ENCODE peak calls at places on chromosomes 11 and 22, in ten cellular contexts. K is LoVo, H is amygdala, V is foreskin fibroblast, B is right lobe of liver, A is upper lobe of right lung, Y is T-helper 2 cell, I is mucosa of gallbladder, O is astrocyte of the spinal cord, L is germinal center. U is an unnamed sample.
A peak's percentile ranks its signal among the peaks of the same experiment; 100 is the strongest.

GRCh38 chr22:18060646-18061620 is 16.9 kb upstream of the PEX26 start:
- DNase-seq in K (peak; percentile 87), H (no peak), V (peak; percentile 69), B (peak; percentile 60), A (peak; percentile 45), Y (no peak), I (peak; percentile 51), O (peak; percentile 19), L (no peak), U (no peak)

GRCh38 chr11:69156673-69157155 is 979 bp downstream of the SMIM38 start:
- DNase-seq in K (no peak), H (no peak), V (peak; percentile 52), B (no peak), A (peak; percentile 82), Y (no peak), I (no peak), O (no peak), L (no peak), U (peak; percentile 50)

GRCh38 chr22:30947821-30948454 is 20.6 kb downstream of the MORC2 start:
- DNase-seq in K (peak; percentile 8), H (no peak), V (peak; percentile 73), B (no peak), A (no peak), Y (no peak), I (no peak), O (peak; percentile 64), L (no peak), U (peak; percentile 37)

GRCh38 chr22:19767427-19768380 is 7.1 kb downstream of the TBX1 start:
- DNase-seq in K (no peak), H (no peak), V (no peak), B (peak; percentile 72), A (no peak), Y (no peak), I (peak; percentile 21), O (no peak), L (no peak), U (no peak)

GRCh38 chr11:131978351-131978750 is 607.9 kb downstream of the NTM start:
- DNase-seq in K (no peak), H (no peak), V (no peak), B (no peak), A (no peak), Y (no peak), I (no peak), O (peak; percentile 15), L (no peak), U (no peak)

GRCh38 chr22:37827056-37827455 is 3.9 kb downstream of the GALR3 start:
- DNase-seq in K (no peak), H (peak; percentile 57), V (peak; percentile 34), B (no peak), A (no peak), Y (no peak), I (no peak), O (no peak), L (no peak), U (no peak)

GRCh38 chr11:57496109-57496820 is 19.2 kb downstream of the SLC43A1 start:
- DNase-seq in K (no peak), H (no peak), V (no peak), B (peak; percentile 84), A (no peak), Y (no peak), I (no peak), O (no peak), L (no peak), U (no peak)

GRCh38 chr22:33038131-33038772 is 19.9 kb downstream of the SYN3 start:
- DNase-seq in K (no peak), H (peak; percentile 27), V (peak; percentile 2), B (no peak), A (no peak), Y (no peak), I (no peak), O (no peak), L (no peak), U (no peak)

GRCh38 chr22:25111579-25112517 is 87.8 kb upstream of the CRYBB3 start:
- DNase-seq in K (no peak), H (no peak), V (peak; percentile 11), B (peak; percentile 83), A (peak; percentile 87), Y (no peak), I (peak; percentile 48), O (no peak), L (peak; percentile 14), U (peak; percentile 39)

GRCh38 chr11:106480581-106481185 is 403.2 kb downstream of the AASDHPPT start:
- DNase-seq in K (no peak), H (no peak), V (peak; percentile 42), B (no peak), A (no peak), Y (no peak), I (no peak), O (peak; percentile 48), L (no peak), U (no peak)

GRCh38 chr22:44729391-44730012 is 22.9 kb upstream of the ARHGAP8 start:
- DNase-seq in K (no peak), H (peak; percentile 62), V (peak; percentile 91), B (peak; percentile 57), A (no peak), Y (no peak), I (peak; percentile 61), O (peak; percentile 50), L (no peak), U (no peak)

GRCh38 chr11:66085071-66085470 is 15.0 kb downstream of the PACS1 start:
- DNase-seq in K (no peak), H (no peak), V (no peak), B (no peak), A (no peak), Y (no peak), I (no peak), O (no peak), L (no peak), U (no peak)

GRCh38 chr22:25091449-25091848 is 108.2 kb upstream of the CRYBB3 start:
- DNase-seq in K (no peak), H (no peak), V (no peak), B (no peak), A (no peak), Y (no peak), I (no peak), O (no peak), L (no peak), U (no peak)

GRCh38 chr22:48923165-48923875 is 904.4 kb downstream of the BRD1 start:
- DNase-seq in K (no peak), H (no peak), V (no peak), B (no peak), A (peak; percentile 37), Y (no peak), I (no peak), O (no peak), L (no peak), U (no peak)

GRCh38 chr11:125078016-125078415 is 14.9 kb downstream of the SLC37A2 start:
- DNase-seq in K (no peak), H (no peak), V (no peak), B (no peak), A (no peak), Y (no peak), I (no peak), O (no peak), L (no peak), U (no peak)

GRCh38 chr11:64655901-64656601 is 65.0 kb downstream of the SLC22A12 start:
- DNase-seq in K (no peak), H (no peak), V (peak; percentile 41), B (no peak), A (no peak), Y (no peak), I (no peak), O (no peak), L (no peak), U (no peak)

GRCh38 chr11:3617990-3618389 is 23.8 kb downstream of the ART5 start:
- DNase-seq in K (no peak), H (no peak), V (no peak), B (no peak), A (no peak), Y (no peak), I (no peak), O (no peak), L (no peak), U (no peak)

GRCh38 chr11:35056391-35057093 is 82.4 kb upstream of the CD44 start:
- DNase-seq in K (no peak), H (no peak), V (no peak), B (no peak), A (no peak), Y (no peak), I (no peak), O (no peak), L (no peak), U (no peak)

GRCh38 chr22:39309881-39310714 is 9.3 kb downstream of the RPL3 start:
- DNase-seq in K (no peak), H (no peak), V (peak; percentile 82), B (no peak), A (no peak), Y (no peak), I (no peak), O (no peak), L (no peak), U (no peak)

GRCh38 chr22:39996732-39997131 is 2.0 kb downstream of the FAM83F start:
- DNase-seq in K (no peak), H (no peak), V (no peak), B (no peak), A (no peak), Y (no peak), I (no peak), O (no peak), L (no peak), U (no peak)

GRCh38 chr11:119323532-119324033 is 6.7 kb upstream of the MCAM start:
- DNase-seq in K (peak; percentile 55), H (peak; percentile 49), V (peak; percentile 83), B (peak; percentile 61), A (no peak), Y (peak; percentile 71), I (peak; percentile 75), O (peak; percentile 71), L (peak; percentile 64), U (no peak)

GRCh38 chr11:36157151-36157519 is 132.1 kb downstream of the COMMD9 start:
- DNase-seq in K (no peak), H (no peak), V (no peak), B (no peak), A (no peak), Y (no peak), I (no peak), O (no peak), L (no peak), U (no peak)

GRCh38 chr11:124961972-124962609 is 8.1 kb downstream of the CCDC15 start:
- DNase-seq in K (peak; percentile 65), H (no peak), V (peak; percentile 88), B (no peak), A (no peak), Y (no peak), I (peak; percentile 24), O (peak; percentile 84), L (peak; percentile 55), U (peak; percentile 65)

GRCh38 chr11:68843052-68843561 is 1.4 kb upstream of the CPT1A start:
- DNase-seq in K (no peak), H (no peak), V (peak; percentile 23), B (no peak), A (no peak), Y (peak; percentile 30), I (no peak), O (peak; percentile 56), L (peak; percentile 53), U (peak; percentile 63)

GRCh38 chr11:60717956-60718355 is 6.6 kb upstream of the MS4A18 start:
- DNase-seq in K (no peak), H (no peak), V (no peak), B (no peak), A (no peak), Y (no peak), I (no peak), O (no peak), L (peak; percentile 25), U (no peak)

GRCh38 chr22:41557401-41558240 is 3.2 kb upstream of the CSDC2 start:
- DNase-seq in K (no peak), H (peak; percentile 56), V (peak; percentile 93), B (peak; percentile 94), A (peak; percentile 84), Y (no peak), I (peak; percentile 74), O (peak; percentile 87), L (no peak), U (peak; percentile 66)

GRCh38 chr11:105244157-105244820 is 104.7 kb upstream of the CARD18 start:
- DNase-seq in K (no peak), H (no peak), V (peak; percentile 93), B (no peak), A (no peak), Y (no peak), I (no peak), O (peak; percentile 90), L (no peak), U (no peak)